ENCODE peak calls at places on chromosomes 6 and 20, in five cellular contexts. B is KBM-7, O is EH, M is D341Med, I is T-helper 17 cell. L is an unnamed sample.

GRCh38 chr6:15752820-15753219 is 90.0 kb upstream of the DTNBP1 start:
- DNase-seq in B (no peak), M (no peak), I (no peak), O (peak), L (no peak)

GRCh38 chr20:9038791-9039190 is 30.1 kb upstream of the PLCB4 start:
- DNase-seq in O (peak), M (no peak), B (no peak), I (no peak), L (peak)

GRCh38 chr6:152301021-152301805 is 335.9 kb downstream of the SYNE1 start:
- DNase-seq in I (no peak), B (no peak), M (no peak), O (no peak), L (peak)

GRCh38 chr20:54084727-54085368 is 14.5 kb upstream of the BCAS1 start:
- DNase-seq in B (no peak), O (peak), M (no peak), I (no peak), L (no peak)

GRCh38 chr6:53159558-53159957 is 10.9 kb upstream of the GCM1 start:
- DNase-seq in B (no peak), M (no peak), O (peak), I (no peak), L (peak)

GRCh38 chr6:47718571-47718970 is 20.2 kb downstream of the ADGRF4 start:
- DNase-seq in M (no peak), O (no peak), B (no peak), I (no peak), L (no peak)

GRCh38 chr6:149318581-149319286 is 1.2 kb downstream of the TAB2 start:
- DNase-seq in M (peak), O (peak), I (peak), B (peak), L (peak)

GRCh38 chr20:8305449-8305978 is 173.4 kb downstream of the PLCB1 start:
- DNase-seq in B (peak), O (peak), I (peak), M (peak), L (peak)

GRCh38 chr6:142377112-142377848 is 75.5 kb downstream of the ADGRG6 start:
- DNase-seq in I (no peak), O (peak), B (no peak), M (peak), L (peak)

GRCh38 chr6:54981647-54982046 is 135.1 kb downstream of the FAM83B start:
- DNase-seq in M (no peak), O (peak), B (no peak), I (no peak), L (no peak)

GRCh38 chr20:23585808-23586734 is 17.8 kb upstream of the CST9L start:
- DNase-seq in B (no peak), O (no peak), I (no peak), M (no peak), L (no peak)

GRCh38 chr6:33277663-33278391 is 904 bp downstream of the B3GALT4 start:
- DNase-seq in I (no peak), M (peak), O (no peak), B (no peak), L (no peak)

GRCh38 chr6:49541210-49541724 is 9.2 kb upstream of the C6orf141 start:
- DNase-seq in O (peak), I (no peak), B (no peak), M (no peak), L (peak)

GRCh38 chr20:31681769-31682168 is 40.9 kb downstream of the BCL2L1 start:
- DNase-seq in I (no peak), O (no peak), M (no peak), B (no peak), L (no peak)

L was measured in fibroblast of villous mesenchyme.